ENCODE peak calls at places on chromosomes 4 and X, in four cellular contexts. K is endodermal cell, N is endothelial cell of umbilical vein, W is neural progenitor cell. R is an unnamed sample.

GRCh38 chr4:1500231-1500965 is 94.2 kb upstream of the NKX1-1 start:
- DNase-seq in W (no peak), K (peak), N (no peak), R (no peak)

GRCh38 chrX:41779941-41780340 is 56.0 kb downstream of the GPR82 start:
- DNase-seq in W (no peak), K (no peak), N (no peak), R (peak)

GRCh38 chrX:11564546-11564945 is 101.2 kb downstream of the ARHGAP6 start:
- DNase-seq in W (no peak), N (no peak), K (no peak), R (no peak)

GRCh38 chrX:22041931-22042530 is 9.9 kb downstream of the PHEX start:
- DNase-seq in W (no peak), N (no peak), K (no peak), R (no peak)

GRCh38 chrX:48516285-48516684 is 5.3 kb upstream of the EBP start:
- DNase-seq in K (no peak), W (no peak), N (no peak), R (no peak)

GRCh38 chrX:131704136-131704695 is 160.3 kb downstream of the OR13H1 start:
- DNase-seq in N (no peak), W (no peak), K (no peak), R (peak)

GRCh38 chrX:107739541-107739940 is 36.0 kb downstream of the TSC22D3 start:
- DNase-seq in W (no peak), K (no peak), N (no peak), R (no peak)

GRCh38 chrX:97060019-97060418 is 176.3 kb downstream of the RPA4 start:
- DNase-seq in K (peak), N (no peak), W (peak), R (no peak)

GRCh38 chrX:110146521-110146920 is 143.6 kb downstream of the TMEM164 start:
- DNase-seq in K (peak), W (peak), N (peak), R (peak)

GRCh38 chrX:128310912-128311311 is 258.7 kb upstream of the ACTRT1 start:
- DNase-seq in K (no peak), W (no peak), N (no peak), R (no peak)

GRCh38 chr4:128386761-128387599 is 99.4 kb upstream of the PGRMC2 start:
- DNase-seq in W (no peak), N (peak), K (peak), R (peak)

GRCh38 chr4:152021788-152022438 is 261.1 kb upstream of the GATB start:
- DNase-seq in N (no peak), W (no peak), K (no peak), R (no peak)

GRCh38 chr4:19947349-19947748 is 304.4 kb upstream of the SLIT2 start:
- DNase-seq in N (no peak), W (no peak), K (no peak), R (peak)

GRCh38 chr4:60884545-60884944 is 315.6 kb upstream of the ADGRL3 start:
- DNase-seq in W (no peak), K (no peak), N (no peak), R (no peak)

GRCh38 chr4:115228851-115229250 is 115.4 kb upstream of the NDST4 start:
- DNase-seq in N (no peak), W (peak), K (no peak), R (no peak)

GRCh38 chr4:147360301-147360700 is 120.6 kb upstream of the EDNRA start:
- DNase-seq in N (no peak), K (no peak), W (no peak), R (peak)

GRCh38 chr4:147034372-147034771 is 88.7 kb upstream of the TTC29 start:
- DNase-seq in W (no peak), N (no peak), K (no peak), R (no peak)

GRCh38 chr4:26490111-26490979 is at the start of gene CCKAR:
- DNase-seq in K (no peak), N (no peak), W (peak), R (no peak)

GRCh38 chr4:128570380-128570779 is 239.1 kb upstream of the JADE1 start:
- DNase-seq in N (peak), W (no peak), K (no peak), R (peak)

GRCh38 chrX:46647251-46647650 is 73.7 kb downstream of the CHST7 start:
- DNase-seq in N (no peak), K (no peak), W (peak), R (no peak)

GRCh38 chrX:46637937-46638336 is 64.4 kb downstream of the CHST7 start:
- DNase-seq in N (peak), W (no peak), K (no peak), R (no peak)

GRCh38 chrX:46643636-46644035 is 70.1 kb downstream of the CHST7 start:
- DNase-seq in N (no peak), K (no peak), W (no peak), R (no peak)

GRCh38 chrX:46645614-46646013 is 72.0 kb downstream of the CHST7 start:
- DNase-seq in N (no peak), K (no peak), W (no peak), R (no peak)

GRCh38 chrX:46642145-46642544 is 68.6 kb downstream of the CHST7 start:
- DNase-seq in W (peak), N (peak), K (no peak), R (peak)
- TF ChIP-seq CTCF in W (peak), N (no peak), K (peak), R (peak)

DNA sequence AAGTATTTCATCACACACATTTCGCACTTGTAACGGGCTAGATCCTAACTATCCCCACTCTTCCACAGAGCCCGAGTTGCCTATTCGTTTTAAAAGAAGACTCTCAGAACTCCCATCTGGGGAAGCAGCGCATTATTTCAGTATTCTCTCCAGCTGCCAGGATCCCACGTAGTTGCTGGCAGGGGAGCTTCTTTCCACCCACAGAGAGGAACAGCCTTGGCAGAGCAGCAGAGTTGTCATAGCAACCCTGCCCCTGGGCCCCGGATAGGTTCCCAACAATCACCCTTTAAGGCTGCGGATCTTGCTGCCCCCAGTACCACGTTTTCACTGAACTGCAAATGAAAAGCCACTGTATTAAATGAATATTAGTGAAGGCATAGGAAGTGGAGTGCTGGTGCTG is 106.7 kb downstream of the GPM6A start:
- DNase-seq in W (peak), N (no peak), K (peak), R (no peak)
- H3K27ac ChIP-seq in W (no peak), N (no peak), K (peak), R (no peak)

DNA sequence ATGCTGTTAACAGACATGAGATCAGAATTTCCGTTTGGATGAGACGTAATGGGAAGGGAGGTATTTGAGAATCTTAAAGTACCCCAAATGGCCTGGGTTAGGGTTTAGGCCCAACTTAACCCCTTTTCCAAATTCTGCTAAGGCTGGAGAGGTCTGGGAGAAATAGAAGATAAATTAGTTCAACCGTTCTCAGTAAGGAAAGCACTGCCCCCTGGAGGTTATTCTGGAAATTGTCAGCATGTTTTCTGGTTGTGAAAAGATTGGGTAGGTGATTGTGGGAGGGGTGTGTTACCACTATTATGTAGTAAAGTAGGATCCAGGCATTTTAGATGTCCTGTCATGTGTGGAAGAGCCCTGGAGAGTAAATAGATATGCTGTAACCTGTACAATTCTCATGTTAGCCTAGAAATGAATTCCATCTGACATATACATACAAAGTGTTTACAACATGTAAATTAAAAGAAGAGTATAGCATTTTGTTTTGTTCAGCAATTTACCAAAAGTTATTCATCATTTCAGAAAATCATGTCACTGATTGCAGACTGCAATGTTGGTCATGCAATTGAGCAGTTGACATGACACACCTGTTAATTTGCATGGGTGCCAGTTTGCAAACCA is 26.8 kb upstream of the GRXCR1 start:
- DNase-seq in N (peak), W (peak), K (peak), R (peak)
- TF ChIP-seq CTCF in N (peak), W (peak), K (peak), R (peak)

GRCh38 chr4:143359794-143360193 is 23.1 kb downstream of the GAB1 start:
- DNase-seq in K (no peak), N (no peak), W (no peak), R (no peak)

GRCh38 chr4:143358419-143358818 is 21.7 kb downstream of the GAB1 start:
- DNase-seq in K (no peak), W (no peak), N (no peak), R (no peak)

GRCh38 chr4:143358923-143359694 is 22.4 kb downstream of the GAB1 start:
- DNase-seq in K (no peak), W (no peak), N (peak), R (peak)

GRCh38 chr4:143362392-143363046 is 25.8 kb downstream of the GAB1 start:
- DNase-seq in K (no peak), W (no peak), N (no peak), R (no peak)

DNA sequence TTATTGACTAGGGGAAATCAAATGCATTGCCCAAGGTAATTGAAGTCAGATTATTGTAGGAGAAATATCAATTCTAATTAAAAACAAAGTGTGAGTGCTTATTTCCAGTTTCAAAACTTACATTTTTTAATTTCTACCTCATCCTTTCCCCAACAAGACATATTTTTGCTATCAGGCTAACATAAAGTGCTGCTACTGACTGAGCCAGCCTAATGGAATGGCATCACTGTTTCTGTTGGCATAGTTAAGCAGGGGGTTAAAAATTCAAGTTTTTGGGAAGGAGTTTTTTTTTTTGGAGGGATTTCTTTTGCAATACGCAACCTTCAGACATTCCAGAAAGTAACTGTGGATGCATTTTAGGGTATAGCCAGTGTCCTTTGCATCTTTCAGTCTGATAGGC is 24.2 kb downstream of the GAB1 start:
- DNase-seq in W (no peak), K (no peak), N (no peak), R (no peak)
- H3K27ac ChIP-seq in W (no peak), K (no peak), N (no peak), R (no peak)

DNA sequence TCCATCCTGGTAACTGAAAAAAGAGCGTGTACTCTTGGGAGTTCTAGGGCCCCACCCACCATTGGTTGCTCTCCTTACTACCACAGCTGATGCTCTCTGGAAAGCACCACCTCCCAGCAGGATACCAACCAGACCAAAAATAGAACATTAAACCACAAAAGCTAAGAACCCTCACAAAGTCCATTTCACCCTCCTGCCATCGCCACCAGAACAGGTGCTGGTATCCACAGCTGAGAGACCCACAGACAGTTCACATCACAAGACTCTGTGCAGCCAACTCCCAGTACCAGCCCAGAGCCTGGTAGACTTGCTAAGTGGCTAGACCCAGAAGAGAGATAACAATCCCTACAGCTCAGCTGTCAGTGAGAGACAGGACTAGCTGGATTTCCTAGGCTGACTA is 240.6 kb downstream of the PABPC4L start:
- DNase-seq in K (no peak), N (no peak), W (no peak), R (no peak)
- TF ChIP-seq CTCF in K (no peak), N (no peak), W (no peak), R (no peak)

DNA sequence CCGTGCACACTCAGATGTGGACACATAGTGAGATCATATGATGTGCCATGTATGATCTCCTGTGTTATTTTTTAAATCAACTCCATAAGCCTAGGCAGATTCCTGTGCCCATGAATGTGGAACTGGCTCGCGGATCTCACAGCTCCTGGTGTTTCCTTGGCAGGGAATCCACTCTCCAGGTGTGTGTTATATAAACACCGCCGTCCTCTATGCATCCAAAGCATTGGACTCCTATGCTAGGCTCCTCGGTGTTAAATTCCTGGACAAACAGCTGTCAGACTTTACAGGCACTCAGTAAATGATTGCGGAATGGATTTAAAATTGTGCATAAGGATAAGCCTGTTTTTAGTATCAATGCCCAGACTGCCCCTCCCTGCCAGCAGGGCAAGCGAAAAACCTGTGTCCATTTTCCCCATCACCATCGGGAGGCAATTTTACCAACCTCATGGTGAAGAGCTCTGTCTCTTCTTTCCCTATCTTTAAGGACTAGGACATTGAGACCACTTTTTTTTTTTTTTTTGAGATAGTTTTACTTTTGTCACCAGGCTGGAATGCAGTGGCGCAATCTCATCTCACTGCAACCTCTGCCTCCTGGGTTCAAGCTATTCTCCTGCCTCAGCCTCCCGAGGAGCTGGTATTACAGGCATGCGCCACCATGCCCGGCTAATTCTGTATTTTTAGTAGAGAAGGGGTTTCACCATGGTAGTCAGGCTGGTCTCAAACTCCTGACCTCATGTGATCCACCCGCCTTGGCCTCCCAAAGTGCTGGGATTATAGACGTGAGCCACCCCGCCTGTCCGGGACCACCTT is 23.6 kb upstream of the GPR78 start:
- DNase-seq in K (no peak), W (no peak), N (no peak), R (no peak)
- H3K27ac ChIP-seq in K (no peak), W (no peak), N (no peak), R (no peak)

GRCh38 chr4:141346144-141346543 is 125.4 kb downstream of the ZNF330 start:
- DNase-seq in K (no peak), W (peak), N (peak), R (peak)
- TF ChIP-seq CTCF in K (peak), W (peak), N (peak), R (peak)

R was measured in PC-3.